ENCODE peak calls at places on chromosomes 11 and 22, in ten cellular contexts. Q is T-helper 1 cell, C is GM12892, U is GDM1, W is MV-4-11, Y is astrocyte of the cerebellum, V is activated gamma-delta T cell, J is bronchial epithelial cell, A is NCI-H1417, P is Kasumi-1. D is an unnamed sample.

GRCh38 chr22:20803696-20804324 is 29.9 kb downstream of the SERPIND1 start:
- DNase-seq in W (peak), Q (no peak), V (no peak), J (peak), C (no peak), A (no peak), P (peak), U (peak), Y (no peak), D (peak)

GRCh38 chr11:12840871-12841516 is 166.8 kb downstream of the TEAD1 start:
- DNase-seq in Q (no peak), Y (no peak), C (no peak), W (no peak), V (no peak), U (no peak), P (no peak), A (no peak), J (peak), D (no peak)

GRCh38 chr11:83574516-83574915 is 288.3 kb upstream of the CCDC90B start:
- DNase-seq in C (no peak), Y (no peak), U (no peak), W (no peak), J (peak), A (no peak), Q (no peak), V (no peak), P (no peak), D (no peak)

GRCh38 chr11:86696004-86696403 is 23.6 kb upstream of the ME3 start:
- DNase-seq in P (no peak), A (no peak), Q (no peak), C (no peak), U (no peak), Y (peak), V (no peak), J (peak), W (no peak), D (peak)

GRCh38 chr22:23179381-23180294 is 671 bp upstream of the BCR start:
- DNase-seq in W (no peak), Y (no peak), C (no peak), J (no peak), V (no peak), A (peak), U (no peak), P (no peak), Q (no peak), D (no peak)

GRCh38 chr11:84289381-84289906 is 1003.3 kb upstream of the CCDC90B start:
- DNase-seq in W (no peak), Q (no peak), Y (peak), A (no peak), V (no peak), P (no peak), J (peak), U (no peak), C (no peak), D (peak)

GRCh38 chr11:128261011-128261421 is 326.3 kb downstream of the ETS1 start:
- DNase-seq in J (no peak), P (no peak), C (no peak), A (no peak), V (no peak), W (no peak), Y (no peak), U (no peak), Q (no peak), D (no peak)

GRCh38 chr11:97557399-97557798 is 1167.6 kb downstream of the JRKL start:
- DNase-seq in Q (no peak), V (no peak), W (no peak), A (no peak), J (peak), P (no peak), C (no peak), U (no peak), Y (no peak), D (no peak)

GRCh38 chr22:25076281-25076680 is 123.4 kb upstream of the CRYBB3 start:
- DNase-seq in Y (no peak), C (no peak), P (no peak), J (no peak), V (no peak), U (no peak), Q (no peak), A (no peak), W (no peak), D (no peak)

GRCh38 chr22:36406721-36407120 is 19.0 kb upstream of the MYH9 start:
- DNase-seq in V (no peak), A (no peak), J (no peak), P (no peak), C (no peak), Y (no peak), Q (no peak), W (no peak), U (no peak), D (no peak)

GRCh38 chr22:29330753-29331152 is 15.3 kb upstream of the RASL10A start:
- DNase-seq in W (no peak), Q (no peak), Y (no peak), U (no peak), J (no peak), A (no peak), P (peak), V (no peak), C (no peak), D (no peak)

GRCh38 chr22:30881361-30882180 is 87.0 kb downstream of the MORC2 start:
- DNase-seq in C (no peak), J (no peak), P (no peak), Y (no peak), W (no peak), V (no peak), Q (no peak), A (no peak), U (no peak), D (no peak)

GRCh38 chr11:34188181-34188580 is 82.8 kb downstream of the NAT10 start:
- DNase-seq in C (no peak), A (no peak), U (no peak), Q (no peak), V (no peak), P (no peak), W (no peak), Y (no peak), J (no peak), D (no peak)

GRCh38 chr11:78318733-78319132 is 98.9 kb downstream of the GAB2 start:
- DNase-seq in V (no peak), A (no peak), C (no peak), P (no peak), J (no peak), Q (no peak), W (no peak), U (no peak), Y (no peak), D (no peak)

GRCh38 chr11:123799438-123799837 is 6.7 kb downstream of the OR6M1 start:
- DNase-seq in W (no peak), P (no peak), U (no peak), J (no peak), C (no peak), Q (no peak), A (no peak), V (no peak), Y (no peak), D (no peak)

GRCh38 chr11:115965754-115966504 is 461.7 kb upstream of the CADM1 start:
- DNase-seq in P (no peak), Q (no peak), C (no peak), J (no peak), V (no peak), A (peak), Y (peak), W (no peak), U (no peak), D (no peak)